ENCODE peak calls at places on chromosomes 2 and 18, in six cellular contexts. O is HuH-7.5; R is CD4-positive, alpha-beta T cell; C is osteocyte; J is cardiac fibroblast; K is H54. E is an unnamed sample.

GRCh38 chr18:62420513-62421209 is 95.6 kb downstream of the TNFRSF11A start:
- DNase-seq in O (peak; percentile 34), R (peak; percentile 63), C (no peak), J (peak; percentile 81), K (no peak), E (no peak)

GRCh38 chr18:12599543-12599942 is 58.4 kb downstream of the SPIRE1 start:
- DNase-seq in O (no peak), R (no peak), C (no peak), J (no peak), K (no peak), E (no peak)

GRCh38 chr18:22470141-22470510 is 52.4 kb upstream of the CTAGE1 start:
- DNase-seq in O (no peak), R (no peak), C (no peak), J (peak; percentile 53), K (no peak), E (no peak)

GRCh38 chr2:209473930-209474419 is 50.1 kb downstream of the MAP2 start:
- DNase-seq in O (peak; percentile 9), R (no peak), C (no peak), J (peak; percentile 98), K (no peak), E (no peak)

GRCh38 chr2:120793682-120794403 is 58.2 kb downstream of the GLI2 start:
- DNase-seq in O (no peak), R (no peak), C (no peak), J (peak; percentile 33), K (no peak), E (no peak)

GRCh38 chr18:62490967-62491366 is 31.9 kb upstream of the ZCCHC2 start:
- DNase-seq in O (no peak), R (no peak), C (no peak), J (no peak), K (no peak), E (no peak)

GRCh38 chr18:78123144-78123909 is 856.3 kb upstream of the SALL3 start:
- DNase-seq in O (no peak), R (no peak), C (no peak), J (no peak), K (no peak), E (no peak)

GRCh38 chr18:49510393-49511115 is 23.5 kb upstream of the C18orf32 start:
- DNase-seq in O (no peak), R (peak; percentile 37), C (no peak), J (peak; percentile 68), K (peak; percentile 32), E (peak; percentile 32)

GRCh38 chr18:77263471-77263774 is 13.8 kb downstream of the GALR1 start:
- DNase-seq in O (no peak), R (no peak), C (no peak), J (no peak), K (no peak), E (no peak)

GRCh38 chr2:68336192-68336591 is 16.4 kb upstream of the CNRIP1 start:
- DNase-seq in O (no peak), R (no peak), C (no peak), J (peak; percentile 70), K (no peak), E (no peak)

GRCh38 chr2:46252891-46253659 is 44.1 kb upstream of the EPAS1 start:
- DNase-seq in O (no peak), R (no peak), C (no peak), J (peak; percentile 60), K (no peak), E (no peak)

GRCh38 chr2:104848526-104848925 is 5.4 kb upstream of the POU3F3 start:
- DNase-seq in O (no peak), R (no peak), C (no peak), J (no peak), K (no peak), E (no peak)

GRCh38 chr18:78889250-78889649 is 90.4 kb upstream of the SALL3 start:
- DNase-seq in O (no peak), R (no peak), C (no peak), J (no peak), K (no peak), E (no peak)

GRCh38 chr18:22136395-22136794 is 33.0 kb upstream of the GATA6 start:
- DNase-seq in O (no peak), R (no peak), C (peak; percentile 0), J (peak; percentile 84), K (no peak), E (no peak)

GRCh38 chr18:79494936-79495335 is 99.2 kb downstream of the NFATC1 start:
- DNase-seq in O (no peak), R (no peak), C (peak; percentile 60), J (no peak), K (no peak), E (peak; percentile 11)

GRCh38 chr2:168670478-168670877 is 132.0 kb upstream of the NOSTRIN start:
- DNase-seq in O (no peak), R (no peak), C (no peak), J (no peak), K (no peak), E (no peak)

GRCh38 chr18:54440292-54440691 is 82.6 kb downstream of the C18orf54 start:
- DNase-seq in O (no peak), R (no peak), C (no peak), J (peak; percentile 6), K (no peak), E (no peak)

GRCh38 chr2:142165790-142166189 is 35.0 kb upstream of the LRP1B start:
- DNase-seq in O (peak; percentile 10), R (no peak), C (no peak), J (peak; percentile 75), K (no peak), E (no peak)

GRCh38 chr2:141641462-141641861 is 489.4 kb downstream of the LRP1B start:
- DNase-seq in O (peak; percentile 3), R (no peak), C (no peak), J (peak; percentile 16), K (no peak), E (no peak)

GRCh38 chr2:44707945-44708645 is 233.4 kb upstream of the SIX3 start:
- DNase-seq in O (no peak), R (no peak), C (no peak), J (no peak), K (no peak), E (no peak)

GRCh38 chr2:156792242-156792840 is 356.2 kb downstream of the GPD2 start:
- DNase-seq in O (no peak), R (no peak), C (no peak), J (no peak), K (no peak), E (no peak)

GRCh38 chr2:182921234-182921633 is 54.8 kb upstream of the FRZB start:
- DNase-seq in O (no peak), R (no peak), C (no peak), J (no peak), K (no peak), E (no peak)

GRCh38 chr2:139514946-139515345 is 734.8 kb upstream of the NXPH2 start:
- DNase-seq in O (no peak), R (no peak), C (no peak), J (no peak), K (no peak), E (no peak)

GRCh38 chr2:232238108-232238507 is 140.4 kb upstream of the ALPP start:
- DNase-seq in O (no peak), R (no peak), C (peak; percentile 34), J (peak; percentile 39), K (no peak), E (no peak)

GRCh38 chr2:20194097-20194989 is 30.6 kb downstream of the SDC1 start:
- DNase-seq in O (no peak), R (no peak), C (no peak), J (no peak), K (no peak), E (no peak)

GRCh38 chr2:30731248-30731647 is 76.0 kb downstream of the CAPN13 start:
- DNase-seq in O (no peak), R (no peak), C (no peak), J (no peak), K (no peak), E (no peak)

GRCh38 chr18:10528439-10528838 is 2.6 kb downstream of the NAPG start:
- DNase-seq in O (no peak), R (no peak), C (no peak), J (no peak), K (no peak), E (no peak)

GRCh38 chr2:178723786-178724346 is 83.4 kb downstream of the TTN start:
- DNase-seq in O (no peak), R (no peak), C (no peak), J (no peak), K (no peak), E (no peak)

GRCh38 chr18:75344161-75344560 is 83.3 kb downstream of the SMIM21 start:
- DNase-seq in O (no peak), R (no peak), C (no peak), J (no peak), K (no peak), E (no peak)

GRCh38 chr2:85861650-85862049 is 27.1 kb downstream of the ST3GAL5 start:
- DNase-seq in O (no peak), R (no peak), C (no peak), J (no peak), K (no peak), E (no peak)